ENCODE peak calls at places on chromosomes 1 and 21, in eight cellular contexts. M is HCEC 1CT; G is NCI-H774; W is C1 segment of cervical spinal cord; A is right lobe of liver; R is erythroblast; J is fibroblast of lung; H is activated naive CD4-positive, alpha-beta T cell treated with anti-CD3 and anti-CD28 coated beads, Interleukin-2, amount 10 ng/mL, durations not matched to agents 7 days and 5 days. O is an unnamed sample.

GRCh38 chr1:11850121-11850520 is 2.5 kb upstream of the NPPA start:
- DNase-seq in H (no peak), R (no peak), J (no peak), W (no peak), A (no peak), M (no peak), G (no peak), O (no peak)

GRCh38 chr1:220013497-220013896 is 32.8 kb downstream of the EPRS1 start:
- DNase-seq in R (no peak), W (no peak), H (no peak), G (no peak), M (peak; percentile 31), A (no peak), J (peak; percentile 75), O (no peak)

GRCh38 chr1:44408181-44409018 is 3.3 kb downstream of the RNF220 start:
- DNase-seq in M (no peak), H (no peak), J (peak; percentile 18), W (no peak), R (peak; percentile 14), A (no peak), G (no peak), O (no peak)

GRCh38 chr1:14812189-14812588 is 213.7 kb downstream of the KAZN start:
- DNase-seq in R (no peak), G (no peak), H (no peak), A (no peak), J (no peak), M (no peak), W (no peak), O (no peak)

GRCh38 chr21:15293251-15293650 is 228.5 kb upstream of the NRIP1 start:
- DNase-seq in H (no peak), W (no peak), R (no peak), A (no peak), J (peak; percentile 96), M (peak; percentile 61), G (no peak), O (no peak)

GRCh38 chr21:10430007-10430406 is 91.4 kb upstream of the TPTE start:
- DNase-seq in A (no peak), R (no peak), G (no peak), J (no peak), W (no peak), M (no peak), H (no peak), O (no peak)

GRCh38 chr1:113007706-113008364 is 51.8 kb upstream of the SLC16A1 start:
- DNase-seq in J (peak; percentile 21), H (no peak), R (no peak), A (no peak), G (no peak), W (no peak), M (no peak), O (no peak)

GRCh38 chr1:57015071-57015470 is 49.3 kb upstream of the C8B start:
- DNase-seq in J (no peak), M (no peak), A (no peak), R (no peak), H (no peak), W (no peak), G (no peak), O (no peak)

GRCh38 chr1:109158433-109158832 is 44.5 kb downstream of the ELAPOR1 start:
- DNase-seq in H (no peak), J (no peak), R (no peak), M (no peak), W (no peak), A (no peak), G (peak; percentile 46), O (no peak)

GRCh38 chr21:29092102-29092959 is 18.9 kb upstream of the CCT8 start:
- DNase-seq in M (peak; percentile 77), J (peak; percentile 70), A (peak; percentile 81), R (no peak), W (no peak), G (no peak), H (no peak), O (no peak)

GRCh38 chr1:168867941-168868634 is 139.1 kb upstream of the DPT start:
- DNase-seq in H (no peak), W (no peak), G (no peak), A (peak; percentile 41), J (no peak), R (no peak), M (no peak), O (peak; percentile 10)

GRCh38 chr1:62263006-62263812 is 56.0 kb downstream of the KANK4 start:
- DNase-seq in R (no peak), J (peak; percentile 45), W (no peak), H (no peak), G (no peak), A (no peak), M (no peak), O (no peak)

O was measured in Jurkat, Clone E6-1.